ENCODE peak calls at places on chromosome 19, in eight cellular contexts. K is colonic mucosa; F is SK-N-MC; S is CD8-positive, alpha-beta memory T cell; I is heart right ventricle; Z is right lobe of liver; U is PC-3; E is caudate nucleus. R is an unnamed sample.

GRCh38 chr19:41792513-41793413 is 3.6 kb upstream of the CEACAM3 start:
- DNase-seq in K (peak), U (peak), S (peak), I (peak), Z (peak), F (no peak), E (no peak), R (peak)

GRCh38 chr19:16051254-16052025 is 24.9 kb upstream of the TPM4 start:
- DNase-seq in F (no peak), E (no peak), Z (no peak), U (peak), S (no peak), I (no peak), K (no peak), R (no peak)

GRCh38 chr19:18775586-18776287 is 15.4 kb downstream of the COMP start:
- DNase-seq in I (no peak), Z (no peak), S (no peak), K (no peak), F (no peak), E (no peak), U (peak), R (no peak)

GRCh38 chr19:16778796-16779411 is 50.3 kb upstream of the SIN3B start:
- DNase-seq in E (no peak), F (peak), U (peak), S (no peak), I (peak), K (peak), Z (peak), R (no peak)

GRCh38 chr19:19444694-19445155 is 39.2 kb downstream of the GATAD2A start:
- DNase-seq in E (no peak), K (no peak), F (no peak), Z (no peak), S (no peak), U (peak), I (no peak), R (no peak)

GRCh38 chr19:37963190-37963947 is 56.4 kb downstream of the SIPA1L3 start:
- DNase-seq in F (no peak), Z (no peak), U (no peak), I (no peak), K (no peak), E (no peak), S (no peak), R (no peak)

GRCh38 chr19:19900124-19900523 is 622 bp upstream of the ZNF93 start:
- DNase-seq in Z (no peak), E (no peak), S (no peak), U (no peak), I (no peak), K (no peak), F (no peak), R (no peak)

GRCh38 chr19:38375098-38375493 is 725 bp downstream of the PSMD8 start:
- DNase-seq in I (no peak), F (no peak), K (no peak), E (no peak), U (no peak), S (no peak), Z (no peak), R (no peak)

GRCh38 chr19:38624822-38625221 is 5.8 kb downstream of the EIF3K start:
- DNase-seq in Z (no peak), K (no peak), S (no peak), I (no peak), F (no peak), U (no peak), E (no peak), R (no peak)

GRCh38 chr19:47022541-47023447 is 3.2 kb downstream of the NPAS1 start:
- DNase-seq in U (no peak), Z (no peak), I (no peak), F (no peak), S (no peak), K (no peak), E (no peak), R (no peak)

GRCh38 chr19:17136617-17137016 is 61.0 kb downstream of the MYO9B start:
- DNase-seq in I (no peak), K (no peak), S (no peak), E (no peak), U (no peak), Z (no peak), F (no peak), R (no peak)

GRCh38 chr19:15448778-15449619 is 757 bp downstream of the WIZ start:
- DNase-seq in Z (no peak), K (no peak), U (no peak), S (no peak), I (no peak), E (no peak), F (no peak), R (no peak)

GRCh38 chr19:3324405-3324856 is 42.0 kb upstream of the NFIC start:
- DNase-seq in E (peak), K (peak), Z (peak), F (no peak), I (no peak), U (peak), S (peak), R (no peak)

GRCh38 chr19:51571599-51571998 is 516 bp downstream of the ZNF175 start:
- DNase-seq in Z (no peak), K (no peak), U (peak), S (no peak), F (no peak), E (no peak), I (no peak), R (no peak)

GRCh38 chr19:11381535-11382369 is 2.4 kb downstream of the EPOR start:
- DNase-seq in I (peak), S (peak), Z (peak), K (peak), U (peak), F (no peak), E (no peak), R (no peak)

GRCh38 chr19:18292810-18293641 is 11.6 kb upstream of the JUND start:
- DNase-seq in F (no peak), U (peak), Z (peak), E (peak), I (peak), S (no peak), K (peak), R (peak)

GRCh38 chr19:11624064-11624463 is 26.8 kb downstream of the ZNF627 start:
- DNase-seq in E (no peak), I (no peak), Z (no peak), F (no peak), S (no peak), K (no peak), U (peak), R (no peak)

GRCh38 chr19:49591731-49592485 is 926 bp downstream of the PRR12 start:
- DNase-seq in I (peak), S (peak), F (no peak), E (peak), K (peak), U (peak), Z (peak), R (no peak)

GRCh38 chr19:50838239-50838638 is 4.9 kb upstream of the KLK15 start:
- DNase-seq in K (no peak), E (no peak), I (no peak), S (no peak), Z (no peak), F (no peak), U (peak), R (no peak)

GRCh38 chr19:7461841-7462629 is 26.8 kb downstream of the PEX11G start:
- DNase-seq in K (no peak), U (no peak), F (no peak), E (no peak), Z (no peak), I (no peak), S (no peak), R (no peak)

GRCh38 chr19:6030214-6030507 is 52.2 kb upstream of the RANBP3 start:
- DNase-seq in F (no peak), Z (no peak), S (no peak), U (peak), I (no peak), E (no peak), K (no peak), R (no peak)

GRCh38 chr19:58037927-58038687 is 4.3 kb downstream of the ZSCAN1 start:
- DNase-seq in Z (no peak), E (no peak), F (no peak), U (no peak), I (no peak), K (no peak), S (no peak), R (no peak)

GRCh38 chr19:28494466-28494865 is 718.5 kb downstream of the UQCRFS1 start:
- DNase-seq in Z (no peak), I (no peak), F (no peak), U (no peak), K (no peak), E (no peak), S (no peak), R (no peak)

GRCh38 chr19:48608798-48609263 is 2.3 kb downstream of the SPACA4 start:
- DNase-seq in K (peak), U (peak), I (no peak), F (no peak), Z (no peak), S (no peak), E (no peak), R (no peak)

GRCh38 chr19:8304841-8305621 is 3.1 kb downstream of the CD320 start:
- DNase-seq in U (no peak), I (peak), F (no peak), S (no peak), K (peak), E (no peak), Z (peak), R (no peak)

GRCh38 chr19:46621191-46622117 is 3.4 kb downstream of the PTGIR start:
- DNase-seq in U (no peak), F (no peak), K (no peak), I (no peak), S (no peak), E (no peak), Z (no peak), R (no peak)

GRCh38 chr19:4338441-4339350 is at the start of gene STAP2:
- DNase-seq in Z (peak), K (peak), F (no peak), E (no peak), I (no peak), S (no peak), U (peak), R (no peak)

GRCh38 chr19:49570138-49570856 is 10.1 kb downstream of the NOSIP start:
- DNase-seq in I (peak), K (peak), U (peak), S (peak), F (peak), E (peak), Z (no peak), R (peak)

GRCh38 chr19:49680473-49681351 is 3.6 kb downstream of the PRMT1 start:
- DNase-seq in U (peak), F (peak), K (peak), E (peak), Z (peak), I (peak), S (peak), R (peak)

GRCh38 chr19:38850976-38851621 is 1.3 kb upstream of the HNRNPL start:
- DNase-seq in U (no peak), I (peak), F (no peak), Z (peak), E (no peak), K (peak), S (peak), R (no peak)

GRCh38 chr19:38817081-38817480 is 4.3 kb upstream of the LGALS4 start:
- DNase-seq in Z (no peak), I (no peak), S (no peak), E (no peak), F (no peak), K (no peak), U (no peak), R (no peak)

GRCh38 chr19:56403764-56404704 is at the start of gene ZNF583:
- DNase-seq in U (no peak), S (peak), I (peak), K (peak), F (no peak), E (peak), Z (peak), R (peak)

GRCh38 chr19:15195381-15195964 is 5.3 kb downstream of the NOTCH3 start:
- DNase-seq in F (no peak), U (peak), S (no peak), I (peak), Z (no peak), K (peak), E (no peak), R (peak)

DNA sequence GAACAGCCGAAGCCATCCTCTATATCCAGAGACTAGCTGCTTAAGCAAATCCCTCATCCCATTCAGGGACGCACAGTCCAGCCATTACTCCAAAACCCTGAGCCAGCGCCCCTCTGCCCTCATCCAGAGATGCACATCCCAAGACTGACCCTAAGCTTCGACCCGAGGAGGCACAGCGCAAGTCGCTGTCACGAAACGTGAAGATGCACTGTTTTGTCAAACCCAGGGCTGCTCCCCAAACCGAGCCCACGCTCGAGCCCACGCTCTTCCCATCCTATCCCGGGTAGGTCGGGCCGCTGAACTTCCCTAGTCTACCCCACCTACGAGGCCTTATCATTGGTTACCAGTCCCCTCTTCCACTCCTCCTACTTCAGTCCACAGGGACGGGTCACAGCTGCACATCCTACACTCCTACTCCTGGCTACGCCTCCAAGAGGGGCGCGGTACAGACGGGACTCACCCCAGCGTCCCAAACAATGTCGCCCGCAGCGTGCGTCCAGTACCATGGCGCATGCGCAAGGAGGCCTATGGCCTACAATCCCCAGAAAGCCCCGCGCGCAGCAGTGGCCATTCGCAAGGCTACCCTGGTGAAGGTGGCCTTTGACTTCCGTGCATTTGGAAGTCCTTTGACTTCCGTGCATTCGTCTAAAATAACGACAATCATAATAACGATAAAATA is at the start of gene ZNF285:
- DNase-seq in E (no peak), K (peak), Z (peak), U (peak), I (peak), S (peak), F (peak), R (no peak)
- H3K27ac ChIP-seq in E (no peak), K (no peak), Z (no peak), U (no peak), I (peak), S (no peak), F (no peak), R (no peak)

DNA sequence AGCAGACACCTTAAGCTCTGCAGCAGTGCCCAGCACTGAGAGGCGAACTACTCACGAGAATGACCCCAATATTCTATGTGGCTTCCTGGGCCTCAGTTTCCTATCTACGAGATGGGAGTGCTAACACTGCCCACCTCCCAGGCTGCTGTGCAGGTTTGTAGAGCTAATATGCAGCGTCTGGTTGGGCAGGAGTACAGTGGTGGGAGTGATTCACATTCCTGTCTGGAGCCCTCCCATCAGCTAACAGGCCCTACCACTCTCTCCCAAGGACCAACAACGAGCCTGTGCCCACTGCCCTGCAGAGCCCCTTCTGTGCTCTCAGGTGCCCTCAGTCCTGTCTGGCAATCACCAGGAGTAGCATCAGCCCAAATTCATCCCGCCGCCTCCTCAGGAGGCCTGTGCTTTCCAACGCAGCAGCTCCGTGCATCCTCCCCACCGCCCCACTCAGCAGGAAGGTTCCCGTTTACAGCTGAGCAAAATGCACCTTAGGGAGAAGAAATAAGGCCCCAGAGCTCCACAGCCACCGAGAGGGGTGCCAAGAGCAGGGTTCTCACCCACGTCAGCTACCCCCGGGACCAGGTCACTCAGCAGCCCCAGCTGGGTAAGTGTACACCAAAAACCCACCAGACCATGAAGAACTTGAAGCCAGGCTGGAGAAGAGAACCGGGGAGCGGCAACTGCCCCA is 6.6 kb downstream of the AKT2 start:
- DNase-seq in S (no peak), U (no peak), Z (no peak), E (no peak), I (no peak), F (no peak), K (no peak), R (no peak)
- H3K27ac ChIP-seq in S (no peak), U (no peak), Z (peak), E (peak), I (peak), F (peak), K (peak), R (peak)

GRCh38 chr19:1049841-1050240 is 9.9 kb downstream of the ABCA7 start:
- DNase-seq in K (no peak), I (no peak), U (no peak), Z (no peak), E (no peak), F (no peak), S (no peak), R (no peak)
- H3K27ac ChIP-seq in K (no peak), I (no peak), U (no peak), Z (no peak), E (no peak), F (no peak), S (no peak), R (no peak)

DNA sequence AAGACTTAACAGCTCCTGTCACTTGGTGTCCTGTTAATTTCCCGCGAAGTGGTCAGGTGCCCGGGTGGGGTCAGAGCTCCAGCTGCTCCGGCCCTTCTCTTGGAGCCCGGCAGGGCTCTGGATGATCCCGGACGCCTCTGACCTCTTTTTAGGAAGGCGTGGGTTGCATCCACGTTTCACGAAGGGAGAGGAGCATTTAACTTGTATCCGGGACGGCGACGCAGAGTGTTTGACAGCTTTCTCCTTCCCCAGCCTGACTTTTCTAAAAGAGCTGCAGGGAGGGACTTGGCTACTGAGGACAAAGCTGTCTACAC is 656 bp downstream of the ZNF155 start:
- DNase-seq in F (no peak), K (peak), S (no peak), Z (no peak), U (no peak), I (peak), E (no peak), R (no peak)
- H3K27ac ChIP-seq in F (no peak), K (no peak), S (no peak), Z (peak), U (no peak), I (peak), E (no peak), R (no peak)

DNA sequence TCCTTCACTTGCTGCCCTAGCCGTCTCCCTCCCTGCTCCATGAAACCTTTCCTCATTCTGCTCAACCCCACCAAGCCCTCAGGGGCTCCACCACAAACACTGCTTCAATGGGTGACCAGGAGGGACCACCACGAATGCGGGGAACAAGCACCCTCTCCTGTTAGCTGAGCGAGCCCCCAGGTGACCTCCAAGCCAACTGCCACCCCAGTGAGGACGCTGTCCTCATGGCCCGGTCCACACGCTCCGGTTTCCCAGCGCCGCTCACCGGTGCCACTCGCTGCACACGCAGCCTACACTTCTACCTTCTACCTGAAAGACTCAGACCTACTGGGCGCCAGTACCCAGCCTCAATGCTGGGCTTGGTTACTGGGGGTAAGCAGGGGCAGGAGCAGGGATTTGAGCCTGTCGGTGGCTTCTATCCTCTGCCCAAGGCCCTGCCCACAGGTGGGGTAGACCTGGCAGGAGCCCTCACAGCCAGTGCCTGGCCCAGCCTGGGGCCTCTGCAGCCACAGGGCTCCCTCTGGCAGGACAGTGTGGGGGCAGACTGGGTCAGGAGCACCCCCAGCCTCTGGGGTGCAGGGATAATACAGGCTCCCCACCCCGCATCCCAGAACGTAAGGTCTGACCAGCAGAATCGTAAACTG is 704 bp upstream of the TMEM86B start:
- DNase-seq in S (no peak), E (no peak), Z (no peak), K (no peak), F (no peak), I (no peak), U (no peak), R (no peak)
- H3K27ac ChIP-seq in S (no peak), E (no peak), Z (peak), K (no peak), F (no peak), I (no peak), U (no peak), R (no peak)